ENCODE peak calls at places on chromosome 1, in four cellular contexts. G, A, M and N are unnamed samples.

GRCh38 chr1:22325531-22326371 is 125.9 kb upstream of the ZBTB40 start:
- DNase-seq in G (no peak), M (no peak), A (no peak), N (no peak)

GRCh38 chr1:221315330-221315729 is 426.6 kb downstream of the DUSP10 start:
- DNase-seq in G (peak), A (no peak), M (no peak), N (no peak)

GRCh38 chr1:7552402-7552801 is 218.7 kb upstream of the VAMP3 start:
- DNase-seq in A (no peak), G (peak), M (no peak), N (no peak)

GRCh38 chr1:160499631-160500030 is 23.4 kb downstream of the SLAMF6 start:
- DNase-seq in G (no peak), M (no peak), A (no peak), N (no peak)

GRCh38 chr1:100879422-100879821 is 15.2 kb downstream of the EXTL2 start:
- DNase-seq in G (no peak), A (no peak), M (no peak), N (no peak)

GRCh38 chr1:29415156-29415830 is 179.0 kb downstream of the PTPRU start:
- DNase-seq in G (no peak), A (no peak), M (peak), N (peak)

GRCh38 chr1:42529724-42530161 is 66.7 kb downstream of the CCDC30 start:
- DNase-seq in G (peak), A (no peak), M (no peak), N (no peak)

GRCh38 chr1:171141336-171142051 is 43.6 kb upstream of the FMO2 start:
- DNase-seq in A (no peak), G (peak), M (no peak), N (no peak)

GRCh38 chr1:197521118-197521739 is 253.2 kb downstream of the CRB1 start:
- DNase-seq in G (peak), M (peak), A (no peak), N (peak)

GRCh38 chr1:8580566-8580965 is 236.9 kb downstream of the RERE start:
- DNase-seq in G (no peak), A (no peak), M (no peak), N (no peak)

GRCh38 chr1:198788561-198789064 is 149.8 kb downstream of the PTPRC start:
- DNase-seq in M (no peak), A (no peak), G (no peak), N (no peak)
- H3K9ac ChIP-seq in M (no peak), A (no peak), G (no peak), N (no peak)

GRCh38 chr1:44587796-44588460 is 86.4 kb downstream of the TMEM53 start:
- DNase-seq in A (no peak), M (peak), G (no peak), N (peak)
- TF ChIP-seq MAFK in A (no peak), M (no peak), G (no peak), N (no peak)

DNA sequence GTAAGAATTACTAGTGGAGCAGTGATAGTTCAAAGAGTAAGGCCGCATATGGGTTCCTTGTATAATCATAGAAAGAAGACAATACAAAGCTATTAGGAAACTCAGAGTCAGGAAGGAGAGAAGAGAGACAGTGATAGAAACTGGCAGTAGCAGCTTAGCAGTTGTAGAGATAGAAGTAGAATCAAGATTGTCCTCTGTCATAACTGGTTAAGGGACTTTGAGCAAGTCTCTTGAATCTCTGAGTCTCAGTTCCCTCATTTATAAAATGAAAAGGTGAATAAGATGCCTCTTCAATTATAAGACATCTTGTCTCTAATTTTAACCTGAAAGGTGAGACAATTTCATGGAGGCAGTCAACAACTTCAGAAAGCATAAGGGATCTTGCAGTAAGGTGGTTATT is 6.5 kb upstream of the RALGPS2 start:
- DNase-seq in A (no peak), M (no peak), G (no peak), N (no peak)
- H3K9ac ChIP-seq in A (no peak), M (no peak), G (no peak), N (no peak)

DNA sequence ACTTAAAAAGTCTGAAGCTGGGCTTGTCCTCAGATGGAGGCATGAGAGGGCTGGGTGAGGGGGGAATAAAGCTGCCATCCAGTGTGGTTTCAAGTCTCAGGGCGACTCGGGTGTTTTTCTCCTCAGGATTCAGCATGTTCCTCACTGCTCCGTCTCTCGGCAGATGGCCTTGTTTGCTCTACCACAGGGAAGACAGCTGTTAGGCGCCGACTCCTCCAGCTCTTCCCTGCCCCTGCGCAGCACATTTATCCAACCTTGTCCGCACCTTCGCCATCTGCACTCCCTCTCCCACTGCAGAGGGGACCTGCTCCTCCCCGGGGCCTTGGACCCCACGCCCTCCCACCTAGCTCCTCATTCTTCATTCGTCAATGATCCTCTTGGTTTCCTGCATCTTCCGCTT is 16.6 kb upstream of the S100A11 start:
- DNase-seq in G (no peak), A (no peak), M (no peak), N (no peak)
- TF ChIP-seq MAFK in G (no peak), A (no peak), M (no peak), N (no peak)

DNA sequence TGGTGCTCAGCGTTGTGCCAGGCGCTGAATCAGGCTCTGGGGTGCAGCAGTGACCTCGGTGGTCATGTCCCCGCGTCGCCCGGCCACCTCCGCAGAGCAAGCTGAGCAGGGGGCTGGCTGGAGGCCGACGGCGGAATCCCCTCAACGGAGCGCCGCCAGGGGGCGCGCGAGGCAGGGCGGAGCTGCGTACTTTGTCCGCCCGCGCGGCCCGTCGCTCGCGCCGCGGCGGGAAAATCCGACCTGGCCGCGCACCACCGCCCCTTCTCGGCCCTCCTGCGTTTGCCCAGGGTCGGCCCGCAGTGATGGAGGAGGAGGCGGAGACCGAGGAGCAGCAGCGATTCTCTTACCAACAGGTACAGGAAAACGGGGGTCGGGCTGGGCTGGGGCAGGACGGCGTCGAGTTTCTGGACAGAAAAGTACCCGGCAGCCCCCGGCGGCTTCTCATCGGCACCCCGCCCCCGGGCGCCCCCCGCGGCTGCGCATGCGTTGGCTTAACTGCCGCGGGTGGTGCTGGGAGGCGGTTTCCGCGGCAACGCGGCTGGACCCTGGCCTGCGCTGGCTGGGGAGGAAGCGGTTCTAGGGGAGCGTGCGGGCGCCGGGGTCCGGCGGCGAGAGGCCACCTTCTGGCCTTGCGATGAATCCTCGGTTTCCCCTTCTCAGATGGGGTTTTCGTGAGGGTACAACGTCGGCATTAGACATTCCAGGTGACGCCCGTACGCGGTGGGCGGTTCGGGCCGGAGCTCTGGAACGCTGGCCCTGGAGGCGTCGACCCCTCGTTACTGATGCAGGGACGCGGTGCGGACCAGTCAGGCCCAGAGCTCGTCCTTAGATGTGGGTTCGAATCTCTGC is at the start of gene CENPS:
- DNase-seq in M (peak), A (peak), G (peak), N (peak)
- H3K9ac ChIP-seq in M (peak), A (peak), G (peak), N (peak)

DNA sequence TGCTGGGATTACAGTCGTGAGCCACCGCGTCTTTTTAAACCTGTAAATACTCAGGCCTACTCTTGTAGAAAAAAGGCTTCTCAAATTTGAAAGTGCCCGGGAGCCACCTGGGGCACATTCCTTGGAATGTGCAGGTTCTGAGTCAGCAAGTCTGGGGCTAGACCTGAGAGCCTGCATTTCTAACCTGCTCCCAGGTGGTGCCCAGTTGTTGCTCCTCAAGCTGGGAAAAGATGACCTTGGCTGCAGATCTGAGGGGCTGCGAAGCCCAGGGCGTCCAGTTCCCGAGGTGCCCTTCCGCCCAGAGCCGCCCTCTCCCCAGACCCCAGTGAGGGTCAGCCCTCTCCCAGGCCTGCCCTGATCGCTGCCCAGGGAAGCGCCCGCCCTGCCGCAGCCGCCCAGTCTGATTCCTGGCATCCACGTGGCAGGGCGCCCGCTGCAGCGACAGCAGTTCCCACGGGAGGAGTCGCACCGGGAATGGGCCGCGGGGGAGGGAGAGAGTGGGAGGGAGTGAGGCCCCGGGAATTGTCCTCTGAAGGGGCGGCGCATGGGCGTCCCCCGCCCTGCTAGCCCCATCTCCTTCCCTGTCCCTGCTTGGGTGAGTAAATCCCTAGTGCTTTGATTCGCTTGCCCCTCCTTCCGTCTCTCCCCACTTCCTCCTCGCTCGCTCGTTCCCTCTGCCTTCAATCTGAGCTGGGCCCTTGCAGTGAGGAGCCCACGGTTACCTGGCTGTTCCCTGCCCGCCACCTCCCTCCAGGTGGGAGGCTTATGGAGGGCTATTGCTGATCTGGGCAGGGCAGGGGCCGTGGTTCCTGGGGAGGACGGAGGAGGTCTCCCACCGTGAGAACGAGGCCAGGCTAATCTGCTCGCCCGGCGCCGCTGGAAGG is 18.8 kb upstream of the TENT5B start:
- DNase-seq in M (no peak), A (no peak), G (peak), N (no peak)
- TF ChIP-seq MAFK in M (no peak), A (peak), G (no peak), N (no peak)